ENCODE peak calls at places on chromosomes 12 and 14, in six cellular contexts. A is K562, F is HCT116, H is GM12878, K is HepG2, G is upper lobe of left lung. R is an unnamed sample.

GRCh38 chr14:54794796-54795195 is 107.8 kb downstream of the GCH1 start:
- ATAC-seq in A (no peak), H (no peak), K (no peak), G (no peak), F (no peak), R (no peak)

GRCh38 chr12:52495385-52495784 is 2.3 kb upstream of the KRT6A start:
- ATAC-seq in F (peak; percentile 59), A (peak; percentile 58), H (no peak), K (peak; percentile 53), G (peak; percentile 20), R (no peak)

GRCh38 chr14:68583527-68584275 is 209.2 kb downstream of the ZFP36L1 start:
- ATAC-seq in G (peak; percentile 9), F (peak; percentile 37), K (no peak), A (no peak), H (no peak), R (no peak)

GRCh38 chr14:22143360-22143759 is 445.7 kb downstream of the DAD1 start:
- ATAC-seq in K (no peak), G (no peak), F (no peak), H (no peak), A (no peak), R (no peak)

GRCh38 chr12:57610553-57611115 is 601 bp upstream of the ARHGEF25 start:
- ATAC-seq in K (no peak), H (no peak), A (no peak), F (no peak), G (peak; percentile 30), R (peak; percentile 76)

GRCh38 chr14:89621009-89621421 is 204.0 kb upstream of the FOXN3 start:
- ATAC-seq in H (no peak), F (no peak), G (no peak), K (no peak), A (no peak), R (no peak)

GRCh38 chr14:59333235-59333634 is 131.9 kb downstream of the GPR135 start:
- ATAC-seq in A (no peak), H (no peak), G (no peak), F (no peak), K (no peak), R (peak; percentile 7)

GRCh38 chr14:80211143-80212024 is at the start of gene DIO2:
- ATAC-seq in K (no peak), H (peak; percentile 25), G (peak; percentile 62), F (no peak), A (no peak), R (no peak)

GRCh38 chr12:124921200-124922008 is 7.0 kb upstream of the UBC start:
- ATAC-seq in G (no peak), A (peak; percentile 12), F (peak; percentile 22), H (peak; percentile 64), K (peak; percentile 13), R (no peak)

GRCh38 chr14:54625158-54625557 is 58.2 kb downstream of the SAMD4A start:
- ATAC-seq in F (no peak), A (no peak), K (no peak), H (no peak), G (no peak), R (no peak)

GRCh38 chr14:99552572-99553216 is 51.3 kb downstream of the CCDC85C start:
- ATAC-seq in H (peak; percentile 65), K (peak; percentile 64), A (no peak), F (no peak), G (no peak), R (no peak)

GRCh38 chr14:67722293-67722692 is 20.6 kb downstream of the RDH12 start:
- ATAC-seq in G (peak; percentile 64), H (peak; percentile 42), F (no peak), A (peak; percentile 83), K (peak; percentile 80), R (peak; percentile 89)

GRCh38 chr12:7161327-7161726 is 28.2 kb upstream of the PEX5 start:
- ATAC-seq in K (no peak), F (no peak), G (no peak), H (no peak), A (no peak), R (no peak)

GRCh38 chr12:62900686-62901272 is 34.2 kb downstream of the PPM1H start:
- ATAC-seq in F (no peak), A (peak; percentile 89), K (peak; percentile 94), G (no peak), H (no peak), R (no peak)

GRCh38 chr12:52318241-52318990 is 2.8 kb downstream of the KRT83 start:
- ATAC-seq in G (no peak), F (no peak), H (no peak), A (no peak), K (no peak), R (no peak)

GRCh38 chr12:47504775-47505446 is 200.9 kb downstream of the RPAP3 start:
- ATAC-seq in F (no peak), A (no peak), K (no peak), H (no peak), G (peak; percentile 38), R (no peak)

GRCh38 chr12:119374615-119375014 is 40.1 kb downstream of the CCDC60 start:
- ATAC-seq in H (no peak), G (no peak), F (no peak), K (no peak), A (no peak), R (no peak)

GRCh38 chr12:27870939-27871338 is 90.9 kb upstream of the MANSC4 start:
- ATAC-seq in F (no peak), H (no peak), A (no peak), K (no peak), G (no peak), R (no peak)

GRCh38 chr12:49008943-49009342 is 9.6 kb downstream of the PRKAG1 start:
- ATAC-seq in H (no peak), K (no peak), F (peak; percentile 39), G (no peak), A (no peak), R (no peak)

GRCh38 chr14:35222872-35223471 is 69.2 kb upstream of the PSMA6 start:
- ATAC-seq in G (no peak), K (no peak), F (no peak), H (no peak), A (no peak), R (no peak)

GRCh38 chr14:103625361-103626095 is 3.5 kb upstream of the KLC1 start:
- ATAC-seq in F (no peak), A (no peak), G (no peak), H (peak; percentile 11), K (no peak), R (no peak)

GRCh38 chr14:49550284-49551184 is 35.6 kb downstream of the RPS29 start:
- ATAC-seq in F (peak; percentile 66), H (peak; percentile 28), G (no peak), K (peak; percentile 58), A (peak; percentile 72), R (no peak)

GRCh38 chr12:25322918-25323773 is 72.4 kb upstream of the KRAS start:
- ATAC-seq in A (no peak), H (no peak), G (no peak), F (no peak), K (no peak), R (no peak)

GRCh38 chr14:55889124-55889523 is 229.1 kb upstream of the PELI2 start:
- ATAC-seq in G (no peak), A (no peak), K (no peak), F (no peak), H (no peak), R (no peak)

GRCh38 chr12:31866523-31866922 is 92.7 kb upstream of the RESF1 start:
- ATAC-seq in G (no peak), K (no peak), H (no peak), F (no peak), A (no peak), R (no peak)

GRCh38 chr12:115998119-115998633 is 279.3 kb downstream of the MED13L start:
- ATAC-seq in G (peak; percentile 73), F (peak; percentile 69), H (peak; percentile 68), A (peak; percentile 50), K (no peak), R (no peak)

GRCh38 chr12:123763093-123763492 is 992 bp downstream of the DNAH10 start:
- ATAC-seq in G (no peak), H (no peak), K (peak; percentile 51), A (no peak), F (peak; percentile 81), R (no peak)

GRCh38 chr12:3600039-3600720 is 109.2 kb downstream of the PRMT8 start:
- ATAC-seq in K (no peak), F (no peak), A (peak; percentile 85), G (no peak), H (no peak), R (no peak)

GRCh38 chr12:21710944-21711343 is 53.3 kb upstream of the LDHB start:
- ATAC-seq in K (no peak), F (no peak), H (peak; percentile 50), G (no peak), A (no peak), R (no peak)

GRCh38 chr12:123089631-123090353 is 61.1 kb downstream of the PITPNM2 start:
- ATAC-seq in H (no peak), G (no peak), K (peak; percentile 73), F (peak; percentile 78), A (peak; percentile 69), R (no peak)

DNA sequence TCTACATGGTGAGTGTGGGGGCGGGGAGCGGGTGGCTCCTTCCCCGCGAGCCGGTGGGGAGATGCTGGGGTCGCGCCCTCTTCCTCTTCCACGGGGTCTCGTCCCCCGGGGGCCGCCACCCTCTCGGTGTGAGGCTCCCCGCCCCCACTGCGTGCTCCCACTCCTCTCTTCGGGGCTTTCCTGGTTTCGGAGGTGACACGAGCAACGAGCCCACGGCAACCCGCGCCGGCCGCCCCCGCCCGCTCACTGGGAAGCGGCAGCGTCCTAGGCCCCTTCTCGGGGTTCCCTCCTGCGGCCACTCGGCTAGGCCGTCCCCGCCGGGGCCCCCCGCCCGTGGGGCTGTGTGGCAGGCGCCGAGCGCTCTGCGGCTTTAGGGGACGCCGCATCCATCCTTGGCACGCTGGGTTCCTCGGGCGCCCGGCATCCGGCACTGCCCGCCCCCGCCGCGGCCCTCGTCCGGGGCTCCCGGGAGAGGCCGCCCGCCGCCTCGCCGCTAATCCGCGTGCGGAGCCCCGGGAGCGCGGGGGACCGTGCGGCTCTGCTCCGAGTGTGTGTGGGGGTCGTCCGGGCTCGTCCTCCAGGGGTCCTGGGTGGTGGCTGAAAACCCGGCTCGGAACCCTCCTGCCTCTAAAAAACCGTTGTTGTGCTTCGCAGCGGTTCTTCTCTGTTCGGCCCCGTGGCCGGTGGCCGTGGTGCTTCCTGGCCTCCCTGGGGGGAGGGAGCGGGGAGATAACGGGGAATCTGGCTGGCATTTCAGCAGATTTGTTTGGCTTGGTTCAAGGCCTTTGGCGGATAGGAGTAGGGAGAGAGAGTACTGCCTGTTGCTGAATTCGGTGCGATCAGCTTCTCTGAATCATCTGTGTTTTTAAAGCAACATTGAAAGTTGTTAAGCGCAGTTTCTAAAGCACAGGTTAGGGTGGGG is 998 bp downstream of the PCNX1 start:
- ATAC-seq in K (peak; percentile 63), F (peak; percentile 12), A (peak; percentile 21), H (peak; percentile 53), G (peak; percentile 65), R (peak; percentile 35)
- TF ChIP-seq POLR2A in K (peak; percentile 46), F (no peak), A (no peak), H (peak; percentile 68), G (no peak), R (no peak)

GRCh38 chr12:20450591-20450990 is 82.3 kb downstream of the PDE3A start:
- ATAC-seq in A (no peak), K (no peak), G (no peak), H (no peak), F (no peak), R (no peak)
- TF ChIP-seq POLR2AphosphoS5 in A (no peak), K (no peak), G (no peak), H (no peak), F (no peak), R (no peak)

GRCh38 chr14:75126679-75127473 is at the start of gene NEK9:
- ATAC-seq in G (peak; percentile 97), A (peak; percentile 94), F (peak; percentile 89), H (peak; percentile 98), K (peak; percentile 96), R (peak; percentile 96)
- TF ChIP-seq POLR2A in G (no peak), A (peak; percentile 91), F (peak; percentile 67), H (peak; percentile 98), K (peak; percentile 90), R (peak; percentile 84)

GRCh38 chr14:94345344-94346072 is 22.4 kb upstream of the SERPINA6 start:
- ATAC-seq in K (no peak), A (no peak), F (peak; percentile 79), G (peak; percentile 42), H (no peak), R (peak; percentile 72)
- TF ChIP-seq POLR2AphosphoS5 in K (no peak), A (no peak), F (peak; percentile 22), G (no peak), H (no peak), R (no peak)

R was measured in gastroesophageal sphincter.